ENCODE peak calls at places on chromosomes 3 and 15, in ten cellular contexts. W is activated T-helper 9 cell treated with anti-CD3 and anti-CD28 coated beads, Interleukin-2, amount 50 U/mL, for 16 hours; H is cerebellum; X is Calu3; T is dorsolateral prefrontal cortex; Q is mucosa of descending colon; R is AG09309; O is NCI-H1417; L is right atrium auricular region; J is lower leg skin. Z is an unnamed sample.

GRCh38 chr3:187737401-187738088 is 7.7 kb downstream of the BCL6 start:
- DNase-seq in W (peak; percentile 53), Q (peak; percentile 78), O (no peak), T (no peak), H (peak; percentile 21), L (peak; percentile 87), R (no peak), J (no peak), X (peak; percentile 70), Z (no peak)

GRCh38 chr3:169348276-169348675 is 315.2 kb downstream of the MECOM start:
- DNase-seq in T (no peak), J (no peak), L (no peak), H (no peak), W (no peak), R (no peak), Q (no peak), O (no peak), X (no peak), Z (no peak)

GRCh38 chr3:16452265-16452664 is 61.2 kb downstream of the RFTN1 start:
- DNase-seq in H (no peak), T (no peak), O (no peak), J (no peak), L (no peak), X (no peak), W (no peak), Q (no peak), R (no peak), Z (no peak)

GRCh38 chr15:26661727-26662126 is 111.1 kb downstream of the GABRB3 start:
- DNase-seq in H (peak; percentile 38), L (no peak), W (no peak), R (no peak), J (no peak), Q (no peak), O (no peak), T (no peak), X (no peak), Z (no peak)

GRCh38 chr3:181487236-181487978 is 224.3 kb upstream of the SOX2 start:
- DNase-seq in Q (no peak), R (no peak), H (no peak), X (no peak), T (no peak), W (no peak), L (no peak), J (no peak), O (peak; percentile 80), Z (no peak)

GRCh38 chr3:145035682-145036081 is 1064.1 kb downstream of the DIPK2A start:
- DNase-seq in Q (no peak), R (no peak), O (no peak), H (no peak), L (no peak), X (no peak), W (no peak), T (no peak), J (no peak), Z (no peak)

GRCh38 chr15:32029409-32029861 is 880 bp upstream of the CHRNA7 start:
- DNase-seq in T (peak; percentile 56), J (no peak), Q (peak; percentile 42), H (peak; percentile 17), X (peak; percentile 16), O (no peak), R (no peak), L (no peak), W (no peak), Z (peak; percentile 15)

GRCh38 chr3:124878561-124879394 is 8.4 kb downstream of the ITGB5 start:
- DNase-seq in W (no peak), J (peak; percentile 69), Q (peak; percentile 28), X (peak; percentile 72), H (no peak), O (no peak), T (no peak), R (peak; percentile 85), L (peak; percentile 83), Z (no peak)

GRCh38 chr15:33852570-33852969 is 115.7 kb upstream of the CHRM5 start:
- DNase-seq in J (no peak), H (no peak), L (no peak), R (peak; percentile 14), T (no peak), Q (no peak), W (no peak), O (no peak), X (no peak), Z (no peak)